ENCODE peak calls at places on chromosomes 12 and 14, in ten cellular contexts. W, M, H, Y, C, E, R, B, U and Q are unnamed samples. For H3K4me1, the result is how much of the 10 kb centered on the place peaks cover.

GRCh38 chr12:102920271-102920670 is 3.2 kb upstream of the PAH start:
- DNase-seq in H (no peak), C (no peak), M (no peak), B (no peak), E (no peak), W (no peak), U (no peak), R (no peak), Y (no peak), Q (no peak)

GRCh38 chr12:115871714-115872113 is 405.8 kb downstream of the MED13L start:
- DNase-seq in W (no peak), H (no peak), E (peak), R (no peak), M (no peak), B (no peak), C (peak), U (no peak), Y (no peak), Q (no peak)

GRCh38 chr14:93337143-93337753 is 4.4 kb upstream of the BTBD7 start:
- DNase-seq in E (no peak), R (no peak), H (no peak), U (no peak), B (no peak), C (no peak), W (no peak), M (no peak), Y (no peak), Q (no peak)

GRCh38 chr12:47742253-47742825 is 16.3 kb downstream of the RAPGEF3 start:
- DNase-seq in H (peak), B (peak), U (no peak), W (no peak), C (peak), R (peak), Y (no peak), M (peak), E (peak), Q (no peak)

GRCh38 chr12:4293942-4294505 is 20.5 kb downstream of the CCND2 start:
- DNase-seq in Y (no peak), M (no peak), R (no peak), U (no peak), W (no peak), B (no peak), H (no peak), C (no peak), E (no peak), Q (no peak)

GRCh38 chr12:128524439-128524838 is 257.5 kb downstream of the TMEM132C start:
- DNase-seq in Y (no peak), B (no peak), W (no peak), E (no peak), C (no peak), M (no peak), U (no peak), H (no peak), R (no peak), Q (no peak)

GRCh38 chr12:33439587-33440011 is at the start of gene SYT10:
- DNase-seq in U (no peak), C (no peak), Y (no peak), H (no peak), R (no peak), E (peak), B (peak), W (no peak), M (no peak), Q (no peak)

GRCh38 chr14:38500125-38500524 is 244.2 kb upstream of the CLEC14A start:
- DNase-seq in C (no peak), U (no peak), H (no peak), W (no peak), R (no peak), E (no peak), M (no peak), B (no peak), Y (no peak), Q (no peak)

GRCh38 chr12:67714648-67715047 is 66.1 kb downstream of the DYRK2 start:
- DNase-seq in C (no peak), W (no peak), E (no peak), B (no peak), M (no peak), Y (no peak), R (no peak), U (no peak), H (no peak), Q (no peak)

GRCh38 chr12:39329876-39330275 is 113.0 kb downstream of the KIF21A start:
- DNase-seq in R (no peak), U (no peak), E (no peak), H (no peak), M (no peak), C (no peak), Y (no peak), W (no peak), B (no peak), Q (no peak)

GRCh38 chr14:81220767-81221578 is at the start of gene GTF2A1:
- DNase-seq in C (peak), H (peak), M (peak), Y (peak), E (peak), U (peak), B (peak), R (peak), W (peak), Q (peak)
- TF ChIP-seq POLR2AphosphoS5 in C (peak), H (peak), M (peak), Y (peak), E (peak), U (peak), B (peak), R (peak), W (peak), Q (peak)

GRCh38 chr12:42143401-42144173 is 1.1 kb downstream of the GXYLT1 start:
- DNase-seq in H (no peak), E (peak), B (no peak), R (no peak), C (no peak), M (no peak), Y (peak), U (no peak), W (no peak), Q (no peak)
- H3K4me3 ChIP-seq in H (peak), E (peak), B (peak), R (peak), C (peak), M (peak), Y (peak), U (peak), W (peak), Q (peak)

DNA sequence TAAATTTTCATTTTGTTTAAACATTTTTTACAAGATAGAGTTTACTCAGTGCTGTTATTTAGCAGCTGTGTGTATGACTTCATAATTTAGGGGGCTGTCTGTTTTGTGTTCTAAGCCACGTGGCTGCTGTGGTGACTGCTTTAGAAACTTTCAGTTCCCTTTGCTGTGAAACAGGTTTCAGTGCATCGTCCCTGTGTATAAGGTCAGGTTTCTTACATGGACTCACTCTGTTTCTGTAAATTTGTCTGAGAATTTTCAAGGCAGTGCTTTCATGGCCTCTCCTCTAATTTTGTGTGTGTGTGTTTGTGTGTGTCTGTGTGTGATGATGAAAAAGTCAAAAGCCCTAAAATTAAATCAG is 32.4 kb downstream of the BICD1 start:
- DNase-seq in R (no peak), Y (no peak), E (no peak), C (peak), W (no peak), H (no peak), M (no peak), B (no peak), U (no peak), Q (no peak)
- H3K4me1 ChIP-seq in R (under half), Y (under half), E (under half), C (under half), W (under half), H (under half), M (under half), B (under half), U (under half), Q (under half)

GRCh38 chr14:105053996-105054395 is 11.2 kb downstream of the GPR132 start:
- DNase-seq in C (no peak), B (peak), W (no peak), E (peak), Y (no peak), H (no peak), M (no peak), R (no peak), U (no peak), Q (no peak)
- TF ChIP-seq POLR2AphosphoS5 in C (no peak), B (peak), W (no peak), E (no peak), Y (no peak), H (no peak), M (no peak), R (no peak), U (no peak), Q (no peak)

GRCh38 chr14:105528859-105529505 is 2.6 kb downstream of the TMEM121 start:
- DNase-seq in B (peak), W (no peak), Y (no peak), E (no peak), C (no peak), M (no peak), U (no peak), R (no peak), H (no peak), Q (no peak)

GRCh38 chr14:105530446-105531087 is 4.2 kb downstream of the TMEM121 start:
- DNase-seq in E (no peak), B (no peak), Y (no peak), C (no peak), H (no peak), W (no peak), R (no peak), M (no peak), U (no peak), Q (no peak)

GRCh38 chr14:105528197-105528858 is 1.9 kb downstream of the TMEM121 start:
- DNase-seq in H (peak), B (peak), M (peak), U (no peak), C (peak), E (peak), W (no peak), Y (peak), R (peak), Q (peak)

GRCh38 chr14:105531088-105531957 is 4.9 kb downstream of the TMEM121 start:
- DNase-seq in Y (no peak), B (peak), C (no peak), H (no peak), R (no peak), E (no peak), M (no peak), W (no peak), U (no peak), Q (peak)

DNA sequence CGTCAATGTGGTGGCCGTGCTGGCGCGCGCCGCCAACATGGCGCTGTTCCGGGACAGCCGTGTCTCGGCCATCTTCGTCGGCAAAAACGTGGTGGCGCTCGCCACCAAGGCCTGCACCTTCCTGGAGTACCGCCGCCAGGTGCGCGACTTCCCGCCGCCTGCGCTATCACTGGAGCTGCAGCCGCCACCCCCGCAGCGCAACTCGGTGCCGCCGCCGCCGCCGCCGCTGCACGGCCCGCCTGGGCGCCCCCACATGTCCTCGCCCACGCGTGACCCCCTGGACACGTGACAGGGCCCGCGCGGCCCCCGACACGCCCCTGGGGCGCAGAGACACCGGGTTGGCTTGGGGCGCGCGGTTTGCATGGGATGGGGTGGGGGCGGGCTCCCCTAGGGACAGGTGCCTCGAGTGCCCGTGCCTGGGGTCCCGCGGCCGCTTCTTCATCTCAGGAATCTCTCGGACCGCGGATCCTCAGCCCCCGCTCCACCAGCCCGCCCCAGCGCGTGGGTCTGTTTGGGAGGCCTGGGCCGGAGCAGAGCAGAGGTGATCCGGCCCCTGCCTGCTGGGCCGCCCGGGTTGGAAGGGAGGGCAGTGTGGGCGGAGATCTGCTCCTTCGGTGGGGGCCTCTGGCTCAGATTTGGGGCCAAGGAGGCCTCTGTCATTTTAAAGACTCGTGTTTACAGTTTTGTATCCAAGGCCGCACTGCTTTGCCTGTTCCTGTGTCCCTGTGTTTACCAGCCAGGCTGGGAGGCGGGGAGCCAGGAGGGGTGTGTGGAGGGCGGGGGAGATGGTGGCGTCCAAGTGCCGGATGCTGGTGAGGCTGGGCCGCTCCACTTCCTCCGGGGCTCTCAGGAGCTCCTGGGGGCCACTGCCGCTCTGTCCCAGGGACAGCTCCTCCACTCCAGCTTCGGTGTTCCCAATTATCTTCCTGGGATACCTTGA is 3.4 kb downstream of the TMEM121 start:
- DNase-seq in W (no peak), Y (no peak), E (no peak), M (no peak), B (peak), C (peak), H (no peak), U (no peak), R (peak), Q (no peak)
- H3K4me3 ChIP-seq in W (no peak), Y (no peak), E (no peak), M (peak), B (peak), C (peak), H (peak), U (peak), R (peak), Q (no peak)

GRCh38 chr14:68965261-68965761 is 13.8 kb downstream of the ACTN1 start:
- DNase-seq in H (no peak), R (no peak), M (peak), U (no peak), Y (no peak), B (peak), C (no peak), W (no peak), E (no peak), Q (no peak)
- H3K4me1 ChIP-seq in H (under half), R (half or more), M (under half), U (half or more), Y (under half), B (half or more), C (half or more), W (half or more), E (half or more), Q (under half)

DNA sequence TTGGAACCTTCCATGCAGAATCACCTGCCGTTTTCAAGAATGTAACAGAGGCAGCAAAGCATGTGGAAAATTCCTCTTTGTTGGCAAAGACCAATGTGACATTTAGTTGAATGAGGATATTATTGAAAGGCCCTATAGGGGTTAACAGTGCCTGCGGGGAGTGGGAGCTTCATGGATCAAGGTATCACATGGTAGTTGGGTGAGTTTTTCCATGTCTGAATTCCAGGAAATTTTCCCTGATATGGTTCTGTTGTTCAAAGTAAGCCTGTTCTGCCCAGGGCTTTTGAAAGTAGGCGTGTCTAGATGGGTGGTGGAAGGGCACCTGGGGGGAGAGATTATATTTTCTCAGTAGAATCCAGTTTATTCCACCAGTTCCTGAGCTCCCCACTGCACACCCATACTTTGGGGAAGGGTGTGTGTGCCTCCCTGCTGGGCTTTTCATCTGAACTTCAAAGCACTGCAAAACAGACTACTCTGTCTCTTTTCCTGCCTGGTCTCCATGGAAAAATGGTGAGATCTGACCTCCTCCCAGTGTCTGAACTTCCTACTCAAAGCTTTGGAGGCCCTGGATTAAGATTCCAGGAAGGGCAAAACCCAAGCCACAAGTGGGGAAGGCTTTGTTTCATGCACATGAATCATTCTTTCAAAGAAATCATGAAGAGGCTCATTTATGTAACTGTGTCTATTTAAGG is 223.6 kb downstream of the KTN1 start:
- DNase-seq in H (no peak), R (no peak), M (no peak), C (no peak), U (no peak), W (no peak), Y (no peak), B (no peak), E (no peak), Q (no peak)
- TF ChIP-seq POLR2AphosphoS5 in H (no peak), R (no peak), M (no peak), C (no peak), U (no peak), W (no peak), Y (no peak), B (no peak), E (no peak), Q (no peak)

DNA sequence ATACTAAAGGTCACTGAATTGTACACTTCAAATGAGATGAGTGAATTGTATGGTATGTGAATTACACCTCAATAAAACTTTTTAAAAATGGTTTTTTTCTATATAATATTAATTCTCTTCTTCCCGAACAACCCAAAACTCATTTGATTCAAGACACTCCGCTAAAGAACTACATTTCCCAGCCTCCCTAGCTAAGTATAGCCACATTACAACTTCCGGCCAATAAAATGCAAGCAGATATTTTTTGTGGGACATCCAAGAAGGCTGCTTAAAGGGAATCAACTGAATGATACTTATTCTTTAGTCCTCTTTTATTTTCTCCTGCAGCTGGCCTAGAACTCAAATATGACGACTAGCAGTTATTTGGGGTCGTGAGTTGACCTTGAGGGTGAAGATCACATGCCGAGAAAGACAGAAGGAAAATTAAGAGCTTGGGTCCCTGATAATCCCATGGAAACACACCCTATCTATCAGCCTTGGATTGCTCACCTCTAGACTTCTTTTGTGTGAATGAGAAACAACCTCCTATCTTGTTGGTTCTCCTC is 187.3 kb downstream of the TTC8 start:
- DNase-seq in W (no peak), H (no peak), U (no peak), E (no peak), R (no peak), Y (no peak), C (no peak), B (no peak), M (no peak), Q (no peak)
- H3K4me3 ChIP-seq in W (no peak), H (no peak), U (no peak), E (no peak), R (peak), Y (no peak), C (peak), B (no peak), M (peak), Q (no peak)

GRCh38 chr12:69342407-69342806 is 5.8 kb upstream of the LYZ start:
- DNase-seq in C (no peak), E (no peak), W (no peak), U (no peak), Y (no peak), R (no peak), H (no peak), M (no peak), B (no peak), Q (no peak)
- H3K4me1 ChIP-seq in C (under half), E (under half), W (under half), U (under half), Y (under half), R (half or more), H (under half), M (under half), B (half or more), Q (under half)

DNA sequence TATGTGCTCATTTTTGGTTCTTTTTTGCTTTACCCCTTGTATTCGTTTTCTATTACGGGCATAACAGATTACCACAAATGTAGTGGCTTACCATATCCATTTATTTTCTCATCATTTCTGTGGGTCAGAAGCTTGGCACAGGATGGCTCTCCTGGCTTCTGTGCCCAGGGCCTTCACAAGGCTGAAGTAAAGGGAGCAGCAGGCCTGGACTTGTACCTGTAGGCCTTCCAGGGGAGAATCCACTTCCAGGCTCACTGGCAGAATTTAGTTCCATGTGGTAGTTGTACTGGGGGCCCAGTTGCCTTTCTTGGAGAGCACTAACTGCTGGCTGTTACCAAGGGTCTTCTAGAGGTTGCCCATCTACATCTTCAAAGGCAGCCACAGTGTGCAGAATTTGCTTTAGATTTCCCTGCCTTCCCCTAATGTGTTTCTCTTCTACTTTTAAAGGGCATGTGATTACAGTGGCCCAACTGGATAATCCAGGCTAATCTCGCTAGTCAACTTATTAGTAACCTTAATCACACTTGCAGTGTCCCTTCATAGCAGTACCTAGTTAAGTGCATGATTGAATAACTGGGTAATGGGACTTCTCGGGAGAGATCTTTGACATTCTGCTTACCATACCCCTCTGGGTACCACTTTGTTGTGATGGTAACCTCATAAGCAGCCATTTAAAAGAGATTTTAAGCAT is 67.0 kb downstream of the CRADD start:
- DNase-seq in Y (no peak), W (no peak), H (no peak), R (no peak), E (no peak), C (no peak), M (no peak), B (no peak), U (no peak), Q (no peak)
- TF ChIP-seq POLR2AphosphoS5 in Y (no peak), W (no peak), H (no peak), R (no peak), E (no peak), C (no peak), M (no peak), B (no peak), U (no peak), Q (no peak)